ENCODE peak calls at places on chromosomes 16 and 17, in six cellular contexts. U is neuronal stem cell, X is H1, S is mesendoderm, G is IMR-90, O is H9. J is an unnamed sample.

GRCh38 chr16:57502048-57502775 is 15.9 kb upstream of the DOK4 start:
- DNase-seq in O (no peak), S (no peak), G (no peak), X (no peak), U (no peak), J (no peak)

GRCh38 chr17:76088041-76088867 is 9.3 kb downstream of the ZACN start:
- DNase-seq in S (no peak), G (no peak), U (no peak), X (peak), O (peak), J (no peak)

GRCh38 chr17:27956601-27957445 is 63.7 kb upstream of the LYRM9 start:
- DNase-seq in G (peak), O (no peak), S (peak), X (no peak), U (no peak), J (no peak)

GRCh38 chr16:64865037-64865696 is 256.7 kb downstream of the CDH11 start:
- DNase-seq in X (no peak), U (no peak), G (peak), S (no peak), O (no peak), J (peak)

GRCh38 chr17:40075216-40076100 is 12.7 kb downstream of the THRA start:
- DNase-seq in G (peak), S (peak), X (peak), U (peak), O (peak), J (peak)

GRCh38 chr16:75385507-75386152 is 47.7 kb downstream of the CFDP1 start:
- DNase-seq in U (peak), O (no peak), S (peak), X (no peak), G (peak), J (peak)

GRCh38 chr16:22353188-22353919 is 21.1 kb downstream of the CDR2 start:
- DNase-seq in S (peak), U (no peak), O (no peak), G (peak), X (no peak), J (peak)

GRCh38 chr17:12727076-12727750 is 61.5 kb downstream of the MYOCD start:
- DNase-seq in U (no peak), X (no peak), O (no peak), S (no peak), G (peak), J (peak)

GRCh38 chr16:20865420-20866126 is 34.6 kb downstream of the DCUN1D3 start:
- DNase-seq in U (no peak), S (no peak), G (peak), O (no peak), X (no peak), J (peak)

GRCh38 chr16:89341274-89341673 is 123.8 kb downstream of the ZNF778 start:
- DNase-seq in G (no peak), S (no peak), X (no peak), O (no peak), U (no peak), J (no peak)

GRCh38 chr16:12801511-12802042 is 2.1 kb downstream of the CPPED1 start:
- DNase-seq in O (no peak), G (peak), U (no peak), S (no peak), X (no peak), J (peak)

GRCh38 chr16:81910366-81910885 is 100.8 kb downstream of the SDR42E1 start:
- DNase-seq in U (no peak), S (no peak), G (no peak), O (no peak), X (no peak), J (no peak)

GRCh38 chr17:62911106-62911505 is 54.9 kb upstream of the TANC2 start:
- DNase-seq in G (no peak), S (no peak), X (no peak), O (no peak), U (no peak), J (no peak)

GRCh38 chr16:66170989-66171388 is 195.5 kb upstream of the CDH5 start:
- DNase-seq in O (no peak), G (no peak), X (no peak), S (no peak), U (no peak), J (no peak)

GRCh38 chr16:1119766-1120611 is 23.9 kb upstream of the C1QTNF8 start:
- DNase-seq in U (no peak), O (no peak), X (no peak), S (no peak), G (no peak), J (no peak)

GRCh38 chr17:48194097-48194550 is 86.6 kb downstream of the SNX11 start:
- DNase-seq in O (no peak), G (peak), S (no peak), X (no peak), U (no peak), J (peak)

GRCh38 chr17:13106171-13106570 is 88.3 kb upstream of the ELAC2 start:
- DNase-seq in U (no peak), O (no peak), G (no peak), S (no peak), X (no peak), J (no peak)

GRCh38 chr17:42347198-42347597 is 41.0 kb downstream of the STAT3 start:
- DNase-seq in X (no peak), O (no peak), G (peak), S (no peak), U (no peak), J (peak)

GRCh38 chr16:21257284-21257683 is 20.8 kb downstream of the CRYM start:
- DNase-seq in X (no peak), O (no peak), G (no peak), U (no peak), S (no peak), J (no peak)

GRCh38 chr16:84105286-84105815 is 11.4 kb downstream of the MBTPS1 start:
- DNase-seq in S (no peak), X (no peak), U (no peak), G (no peak), O (no peak), J (no peak)

GRCh38 chr17:11871773-11872172 is 125.5 kb downstream of the ZNF18 start:
- DNase-seq in X (no peak), S (peak), G (no peak), O (no peak), U (no peak), J (no peak)

GRCh38 chr17:66494023-66494803 is 191.8 kb downstream of the PRKCA start:
- DNase-seq in X (no peak), O (no peak), S (peak), G (peak), U (no peak), J (peak)

GRCh38 chr16:951660-952301 is 19.0 kb downstream of the LMF1 start:
- DNase-seq in X (no peak), U (no peak), O (no peak), S (no peak), G (peak), J (no peak)

GRCh38 chr17:41739661-41740352 is 5.4 kb upstream of the HAP1 start:
- DNase-seq in S (no peak), G (peak), U (no peak), X (no peak), O (no peak), J (peak)

GRCh38 chr17:70060415-70060814 is 14.6 kb upstream of the KCNJ16 start:
- DNase-seq in O (no peak), G (peak), U (no peak), S (no peak), X (no peak), J (no peak)

GRCh38 chr17:29032067-29032551 is 10.8 kb upstream of the PIPOX start:
- DNase-seq in U (no peak), S (peak), O (peak), X (no peak), G (no peak), J (no peak)

GRCh38 chr17:81667754-81668153 is 1.2 kb downstream of the CCDC137 start:
- DNase-seq in S (peak), U (no peak), X (no peak), G (no peak), O (peak), J (no peak)

GRCh38 chr17:71349908-71350600 is 770.8 kb upstream of the SOX9 start:
- DNase-seq in S (no peak), G (peak), X (no peak), O (no peak), U (no peak), J (peak)

GRCh38 chr17:57989011-57989345 is 924 bp upstream of the VEZF1 start:
- DNase-seq in O (no peak), U (no peak), G (peak), S (no peak), X (no peak), J (peak)

GRCh38 chr16:20814761-20815160 is 8.4 kb downstream of the REXO5 start:
- DNase-seq in G (peak), U (no peak), O (no peak), X (no peak), S (no peak), J (no peak)

GRCh38 chr17:51947160-51947559 is 211.4 kb downstream of the CA10 start:
- DNase-seq in S (no peak), X (no peak), O (no peak), U (no peak), G (no peak), J (no peak)

GRCh38 chr17:55561316-55561972 is 50.2 kb upstream of the SMIM36 start:
- DNase-seq in O (no peak), S (no peak), G (no peak), X (no peak), U (no peak), J (no peak)
- H2BK15ac ChIP-seq in O (no peak), S (no peak), G (no peak), X (peak), U (no peak), J (no peak)

GRCh38 chr17:50174444-50174843 is 8.6 kb downstream of the SGCA start:
- DNase-seq in G (no peak), U (no peak), S (no peak), O (no peak), X (no peak), J (no peak)

GRCh38 chr17:50177476-50177875 is 11.7 kb downstream of the SGCA start:
- DNase-seq in O (no peak), S (no peak), X (no peak), G (no peak), U (no peak), J (no peak)

GRCh38 chr17:50175035-50175788 is 9.4 kb downstream of the SGCA start:
- DNase-seq in X (no peak), G (peak), O (no peak), U (no peak), S (no peak), J (no peak)

GRCh38 chr17:50177983-50178834 is 12.4 kb downstream of the SGCA start:
- DNase-seq in O (peak), S (peak), X (peak), G (peak), U (no peak), J (peak)

DNA sequence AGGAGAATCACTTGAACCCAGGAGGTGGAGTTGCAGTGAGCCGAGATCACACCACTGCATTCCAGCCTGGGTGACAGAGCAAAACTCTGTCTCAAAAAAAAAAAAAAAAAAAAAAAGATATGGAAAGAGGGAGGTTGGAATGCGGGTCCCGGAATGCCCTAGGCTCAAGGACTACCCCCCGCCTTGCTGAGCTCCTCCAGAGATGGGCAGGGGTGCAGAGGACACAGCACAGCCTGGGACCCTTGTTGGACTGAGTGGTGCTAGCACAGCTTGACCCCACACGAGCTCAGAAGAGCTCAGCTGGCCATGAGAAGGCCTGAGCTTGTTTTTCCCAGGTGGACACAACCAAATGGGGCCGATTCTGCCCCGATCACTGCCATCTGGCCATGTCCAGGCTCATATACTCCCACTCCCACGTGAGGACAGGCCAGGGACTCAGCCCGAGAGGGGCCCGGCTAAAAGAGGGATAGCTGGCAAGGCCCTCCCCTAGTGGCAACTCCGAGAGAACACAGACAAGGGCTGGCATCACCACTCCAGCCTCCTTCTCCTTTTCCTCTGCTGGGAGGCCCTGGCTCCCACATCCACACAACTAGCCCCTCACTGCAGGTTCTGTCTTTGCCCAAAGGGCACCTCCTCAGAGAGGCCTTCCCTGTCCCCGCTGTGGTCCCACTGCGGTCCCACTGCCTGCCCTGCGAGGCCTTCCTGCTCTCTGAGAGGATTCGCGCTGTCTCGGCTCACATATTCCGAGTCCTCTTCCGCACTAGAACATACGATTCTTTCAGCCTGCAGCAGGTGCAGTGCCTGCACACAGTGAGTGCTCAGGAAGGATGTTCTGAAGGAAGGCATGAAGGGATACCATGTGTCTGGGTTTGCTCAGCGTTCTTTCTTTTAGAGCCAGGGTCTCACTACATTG is 11.0 kb downstream of the SGCA start:
- DNase-seq in X (no peak), S (peak), U (no peak), O (no peak), G (no peak), J (peak)
- H4K8ac ChIP-seq in X (peak), S (no peak), U (peak), O (no peak), G (peak), J (no peak)

GRCh38 chr16:54034684-54035083 is 251.9 kb downstream of the IRX3 start:
- DNase-seq in X (no peak), U (no peak), O (no peak), S (no peak), G (peak), J (no peak)
- H2BK15ac ChIP-seq in X (no peak), U (no peak), O (no peak), S (no peak), G (no peak), J (no peak)

DNA sequence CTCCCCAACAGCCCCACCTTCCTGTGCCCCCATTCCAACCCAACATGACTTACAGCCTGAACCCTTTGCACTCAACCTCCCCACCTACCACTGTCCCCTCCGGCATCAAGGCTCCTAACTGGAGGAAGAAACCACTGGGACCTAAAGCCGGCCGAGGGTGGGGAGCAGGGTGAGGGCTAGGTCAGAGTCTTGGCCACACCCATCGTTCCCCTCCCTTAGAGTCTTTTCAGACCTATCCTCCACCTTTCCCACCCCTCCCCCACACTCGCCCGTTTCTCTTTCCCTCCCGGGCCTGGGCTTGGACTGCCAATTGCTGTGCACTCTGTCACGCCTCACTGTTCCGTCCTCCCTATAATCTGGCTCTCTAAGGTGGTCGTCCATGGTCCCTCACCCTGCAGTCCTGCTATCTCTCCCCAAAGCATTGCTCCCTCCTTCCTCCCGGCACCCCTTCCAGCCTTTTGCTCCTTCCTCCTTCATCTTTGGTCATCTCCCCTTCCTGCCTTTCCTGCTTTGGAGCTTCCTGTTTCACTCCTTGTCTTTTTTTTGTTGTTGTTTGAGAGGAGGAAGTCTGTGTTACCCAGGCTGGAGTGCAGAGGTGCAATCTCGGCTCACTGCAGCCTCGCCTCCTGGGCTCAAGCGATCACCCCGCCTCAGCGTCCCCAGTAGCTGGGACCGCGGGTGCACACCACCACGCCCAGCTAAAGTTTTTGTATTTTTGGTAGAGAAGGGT is 958 bp upstream of the CLDN7 start:
- DNase-seq in U (no peak), G (no peak), X (peak), S (peak), O (peak), J (no peak)
- H4K8ac ChIP-seq in U (no peak), G (peak), X (peak), S (no peak), O (no peak), J (peak)

DNA sequence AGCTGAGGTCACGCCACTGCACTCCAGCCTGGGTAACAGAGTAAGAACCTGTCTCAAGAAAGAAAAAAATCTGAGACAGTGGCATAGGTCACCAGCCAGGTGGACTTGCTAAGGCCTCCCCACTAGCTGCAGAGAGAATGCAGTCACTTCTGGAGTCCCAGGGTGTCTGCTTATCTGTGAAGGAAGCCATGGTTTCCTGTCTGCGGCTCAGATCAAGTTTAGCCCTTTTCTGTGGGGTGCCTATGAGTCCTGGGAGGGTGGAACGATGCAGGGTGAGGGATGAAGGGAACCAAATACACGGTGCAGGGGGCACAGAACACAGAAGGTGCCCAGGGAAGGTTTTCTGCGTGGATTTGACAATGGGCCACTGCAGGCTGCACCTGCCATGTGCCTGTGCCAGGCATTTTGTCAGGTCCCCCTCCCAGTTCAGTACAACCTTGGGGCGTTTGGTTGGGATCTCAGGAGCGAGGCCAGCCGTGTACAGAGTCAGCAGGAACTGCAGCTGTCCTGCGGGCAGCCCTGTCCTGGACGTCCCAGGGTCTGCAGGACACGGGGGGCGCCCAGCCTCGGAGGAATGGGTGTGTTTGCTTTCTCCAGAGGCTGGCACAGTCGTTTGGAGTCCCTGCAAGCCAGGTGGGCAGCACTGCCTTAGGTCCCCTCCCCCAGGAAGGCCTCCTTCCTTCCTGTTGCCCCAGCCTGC is 41.8 kb downstream of the RAB11FIP4 start:
- DNase-seq in G (no peak), O (no peak), S (no peak), U (no peak), X (no peak), J (no peak)
- H2BK15ac ChIP-seq in G (no peak), O (no peak), S (no peak), U (peak), X (no peak), J (no peak)

DNA sequence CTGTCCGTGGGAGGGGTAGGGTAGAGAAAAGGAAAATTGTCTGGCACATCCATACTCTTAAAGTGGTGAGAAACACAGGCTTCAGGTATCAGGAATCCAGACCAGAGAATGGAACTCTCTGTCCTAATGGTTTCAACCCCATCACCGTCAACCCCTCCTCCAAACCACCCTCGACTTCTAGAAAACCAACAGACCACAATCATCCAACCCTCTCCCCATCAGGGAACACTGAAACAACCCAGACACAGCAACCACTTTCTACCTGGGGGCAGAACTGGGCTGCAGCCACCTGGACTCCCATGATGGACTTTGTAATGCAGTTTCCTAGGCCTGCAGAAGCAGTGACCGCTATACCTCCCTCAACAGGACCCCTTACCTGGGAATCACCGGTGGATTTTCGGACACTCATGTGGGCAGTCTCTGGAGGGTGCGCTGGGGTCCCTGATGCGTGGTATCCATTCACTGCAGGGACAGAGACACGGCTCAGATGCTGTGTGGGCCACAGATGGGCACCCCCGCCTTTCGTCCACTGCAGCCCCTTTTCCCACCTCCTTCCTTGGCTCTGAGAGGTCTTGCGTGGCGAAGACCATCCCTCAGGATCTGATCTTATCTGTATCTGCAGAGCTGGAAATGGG is 64.3 kb upstream of the RCVRN start:
- DNase-seq in O (no peak), G (no peak), S (no peak), U (no peak), X (no peak), J (no peak)
- H4K8ac ChIP-seq in O (no peak), G (no peak), S (no peak), U (no peak), X (no peak), J (no peak)

GRCh38 chr17:7107795-7108559 is 6.6 kb downstream of the ASGR2 start:
- DNase-seq in X (no peak), G (no peak), U (no peak), S (no peak), O (no peak), J (no peak)

GRCh38 chr17:7107012-7107754 is 7.4 kb downstream of the ASGR2 start:
- DNase-seq in O (no peak), G (no peak), U (no peak), S (no peak), X (no peak), J (no peak)

GRCh38 chr17:7109461-7110322 is 4.9 kb downstream of the ASGR2 start:
- DNase-seq in G (no peak), S (no peak), X (no peak), U (no peak), O (no peak), J (no peak)

GRCh38 chr17:7108981-7109380 is 5.6 kb downstream of the ASGR2 start:
- DNase-seq in U (no peak), S (no peak), X (no peak), G (no peak), O (no peak), J (no peak)

GRCh38 chr17:7108560-7108925 is 6.1 kb downstream of the ASGR2 start:
- DNase-seq in S (no peak), O (no peak), X (no peak), U (no peak), G (no peak), J (no peak)
- H2BK15ac ChIP-seq in S (no peak), O (no peak), X (peak), U (no peak), G (no peak), J (no peak)

J was measured in mesenchymal stem cell.